ENCODE peak calls at places on chromosomes 2 and 18, in six cellular contexts. W is tibial artery, H is stomach, C is adipocyte, B is right atrium auricular region, A is NT2/D1. I is an unnamed sample. For H3K4me1, the result is how much of the 10 kb centered on the place peaks cover.

GRCh38 chr2:104597942-104598341 is 256.0 kb upstream of the POU3F3 start:
- DNase-seq in W (no peak), H (no peak), C (no peak), B (no peak), A (peak), I (no peak)

GRCh38 chr2:175630319-175631246 is 371.5 kb downstream of the LNPK start:
- DNase-seq in W (no peak), H (no peak), C (no peak), B (no peak), A (no peak), I (no peak)

GRCh38 chr2:109382946-109383345 is 230.8 kb downstream of the SEPTIN10 start:
- DNase-seq in W (peak), H (peak), C (peak), B (peak), A (no peak), I (peak)

GRCh38 chr2:198387677-198388076 is 583.3 kb downstream of the PLCL1 start:
- DNase-seq in W (no peak), H (no peak), C (no peak), B (no peak), A (no peak), I (no peak)

GRCh38 chr2:231344851-231345250 is 50.7 kb upstream of the B3GNT7 start:
- DNase-seq in W (no peak), H (no peak), C (no peak), B (no peak), A (no peak), I (no peak)

GRCh38 chr2:118269408-118270051 is 181.3 kb downstream of the INSIG2 start:
- DNase-seq in W (no peak), H (no peak), C (no peak), B (no peak), A (no peak), I (no peak)

GRCh38 chr2:201775326-201775725 is 5.4 kb downstream of the ALS2 start:
- DNase-seq in W (no peak), H (no peak), C (no peak), B (no peak), A (no peak), I (no peak)

GRCh38 chr2:222311321-222311977 is 12.7 kb upstream of the PAX3 start:
- DNase-seq in W (no peak), H (no peak), C (no peak), B (no peak), A (no peak), I (no peak)

GRCh38 chr2:240137596-240138274 is 1.6 kb upstream of the COPS9 start:
- DNase-seq in W (peak), H (no peak), C (no peak), B (no peak), A (no peak), I (no peak)

GRCh38 chr2:55010915-55011314 is 39.3 kb downstream of the RTN4 start:
- DNase-seq in W (peak), H (no peak), C (peak), B (no peak), A (no peak), I (peak)

GRCh38 chr2:240219208-240219890 is 78.9 kb upstream of the OTOS start:
- DNase-seq in W (peak), H (peak), C (no peak), B (no peak), A (no peak), I (no peak)

GRCh38 chr2:159549234-159549633 is 67.1 kb downstream of the BAZ2B start:
- DNase-seq in W (no peak), H (no peak), C (no peak), B (no peak), A (no peak), I (no peak)

GRCh38 chr2:150389487-150389886 is 98.0 kb downstream of the RND3 start:
- DNase-seq in W (no peak), H (no peak), C (peak), B (no peak), A (no peak), I (no peak)

GRCh38 chr2:205605638-205606304 is 76.5 kb upstream of the NRP2 start:
- DNase-seq in W (no peak), H (no peak), C (no peak), B (no peak), A (no peak), I (no peak)

GRCh38 chr2:7899241-7899640 is 782.6 kb upstream of the ID2 start:
- DNase-seq in W (no peak), H (no peak), C (no peak), B (no peak), A (no peak), I (no peak)

GRCh38 chr18:12861637-12862036 is 22.4 kb downstream of the PTPN2 start:
- DNase-seq in W (no peak), H (no peak), C (no peak), B (no peak), A (no peak), I (no peak)

GRCh38 chr2:68739261-68740183 is 4.9 kb downstream of the ARHGAP25 start:
- DNase-seq in W (no peak), H (no peak), C (no peak), B (peak), A (no peak), I (no peak)

GRCh38 chr18:49921278-49922037 is 108.1 kb upstream of the ACAA2 start:
- DNase-seq in W (no peak), H (no peak), C (peak), B (no peak), A (no peak), I (no peak)

GRCh38 chr2:157283468-157283867 is 26.0 kb downstream of the GALNT5 start:
- DNase-seq in W (no peak), H (peak), C (no peak), B (no peak), A (no peak), I (no peak)

GRCh38 chr2:214004463-214004862 is 406.4 kb upstream of the VWC2L start:
- DNase-seq in W (no peak), H (no peak), C (no peak), B (no peak), A (no peak), I (no peak)

GRCh38 chr2:26477911-26478253 is at the start of gene OTOF:
- DNase-seq in W (peak), H (no peak), C (peak), B (peak), A (no peak), I (no peak)

GRCh38 chr18:48933578-48934399 is 17.0 kb downstream of the SMAD7 start:
- DNase-seq in W (no peak), H (peak), C (no peak), B (no peak), A (no peak), I (no peak)

GRCh38 chr18:11167778-11168177 is 18.4 kb upstream of the PIEZO2 start:
- DNase-seq in W (no peak), H (no peak), C (peak), B (no peak), A (no peak), I (no peak)

GRCh38 chr2:64262816-64263215 is 118.6 kb upstream of the PELI1 start:
- DNase-seq in W (no peak), H (no peak), C (no peak), B (no peak), A (no peak), I (no peak)

GRCh38 chr2:191678437-191679110 is 638 bp downstream of the NABP1 start:
- DNase-seq in W (peak), H (peak), C (peak), B (no peak), A (no peak), I (peak)

GRCh38 chr2:239991689-239992314 is 33.3 kb downstream of the NDUFA10 start:
- DNase-seq in W (no peak), H (no peak), C (peak), B (no peak), A (peak), I (no peak)

GRCh38 chr2:65278450-65279030 is 50.9 kb downstream of the ACTR2 start:
- DNase-seq in W (no peak), H (no peak), C (no peak), B (peak), A (no peak), I (no peak)

GRCh38 chr18:30908381-30908780 is 134.2 kb downstream of the DSC3 start:
- DNase-seq in W (no peak), H (no peak), C (no peak), B (no peak), A (no peak), I (no peak)

GRCh38 chr2:240396623-240397541 is 38.6 kb upstream of the GPC1 start:
- DNase-seq in W (peak), H (no peak), C (no peak), B (no peak), A (no peak), I (no peak)

GRCh38 chr2:176648691-176649297 is 379.6 kb downstream of the MTX2 start:
- DNase-seq in W (no peak), H (no peak), C (no peak), B (no peak), A (no peak), I (no peak)

GRCh38 chr2:127624321-127625145 is 21.4 kb upstream of the GPR17 start:
- DNase-seq in W (no peak), H (no peak), C (no peak), B (no peak), A (no peak), I (no peak)

GRCh38 chr2:208256192-208256782 is 1.4 kb upstream of the IDH1 start:
- DNase-seq in W (no peak), H (no peak), C (no peak), B (no peak), A (no peak), I (no peak)

GRCh38 chr2:135744761-135745314 is 3.2 kb downstream of the UBXN4 start:
- DNase-seq in W (no peak), H (no peak), C (peak), B (no peak), A (peak), I (no peak)

GRCh38 chr2:45190481-45190880 is 181.2 kb upstream of the SIX2 start:
- DNase-seq in W (no peak), H (no peak), C (no peak), B (no peak), A (no peak), I (no peak)

GRCh38 chr2:113895819-113896563 is 6.1 kb downstream of the ACTR3 start:
- DNase-seq in W (no peak), H (no peak), C (no peak), B (no peak), A (no peak), I (no peak)

GRCh38 chr2:113894156-113894743 is 4.4 kb downstream of the ACTR3 start:
- DNase-seq in W (no peak), H (no peak), C (peak), B (no peak), A (no peak), I (no peak)

GRCh38 chr2:113895301-113895700 is 5.4 kb downstream of the ACTR3 start:
- DNase-seq in W (no peak), H (no peak), C (no peak), B (no peak), A (no peak), I (no peak)

GRCh38 chr2:113899166-113899565 is 9.3 kb downstream of the ACTR3 start:
- DNase-seq in W (no peak), H (no peak), C (no peak), B (no peak), A (no peak), I (no peak)

GRCh38 chr2:113896791-113897190 is 6.9 kb downstream of the ACTR3 start:
- DNase-seq in W (no peak), H (no peak), C (peak), B (no peak), A (no peak), I (no peak)
- H3K4me1 ChIP-seq in W (half or more), H (half or more), C (half or more), B (under half), A (under half), I (under half)

GRCh38 chr2:197256021-197256420 is 54.6 kb downstream of the ANKRD44 start:
- DNase-seq in W (no peak), H (no peak), C (no peak), B (no peak), A (no peak), I (no peak)

GRCh38 chr2:197258580-197258979 is 52.0 kb downstream of the ANKRD44 start:
- DNase-seq in W (no peak), H (no peak), C (no peak), B (no peak), A (no peak), I (no peak)

GRCh38 chr2:197256771-197257170 is 53.8 kb downstream of the ANKRD44 start:
- DNase-seq in W (no peak), H (no peak), C (no peak), B (no peak), A (no peak), I (no peak)

GRCh38 chr2:197254776-197255521 is 55.6 kb downstream of the ANKRD44 start:
- DNase-seq in W (no peak), H (no peak), C (no peak), B (no peak), A (no peak), I (no peak)

DNA sequence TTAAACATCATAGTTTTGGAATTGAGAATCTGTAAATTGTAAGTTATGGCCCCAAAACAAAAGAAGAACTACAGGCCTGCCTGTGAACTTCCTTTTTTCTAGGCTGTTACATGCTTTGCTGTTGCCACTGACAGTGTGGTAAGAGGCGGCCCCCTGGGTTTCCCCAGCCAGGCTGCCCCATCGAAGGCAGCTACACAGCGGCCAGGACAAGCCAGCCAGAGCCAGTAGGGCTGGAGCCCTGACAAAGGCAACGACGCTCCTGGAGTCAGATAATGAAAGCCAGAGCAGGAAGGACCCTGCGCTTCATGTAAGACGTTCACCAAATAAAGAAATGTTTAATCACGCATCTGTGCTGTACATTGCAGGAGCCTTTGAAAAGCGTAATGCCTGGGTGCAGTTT is 55.0 kb downstream of the ANKRD44 start:
- DNase-seq in W (peak), H (peak), C (peak), B (peak), A (no peak), I (peak)
- H3K4me3 ChIP-seq in W (no peak), H (no peak), C (peak), B (no peak), A (no peak), I (no peak)

GRCh38 chr2:120347387-120348010 is 1.6 kb downstream of the INHBB start:
- DNase-seq in W (no peak), H (no peak), C (peak), B (no peak), A (no peak), I (no peak)

GRCh38 chr2:120350125-120350524 is 4.2 kb downstream of the INHBB start:
- DNase-seq in W (no peak), H (no peak), C (no peak), B (no peak), A (no peak), I (no peak)

GRCh38 chr2:120349125-120349921 is 3.4 kb downstream of the INHBB start:
- DNase-seq in W (no peak), H (no peak), C (no peak), B (no peak), A (no peak), I (no peak)

GRCh38 chr2:120346667-120347358 is 877 bp downstream of the INHBB start:
- DNase-seq in W (no peak), H (no peak), C (peak), B (no peak), A (no peak), I (no peak)

DNA sequence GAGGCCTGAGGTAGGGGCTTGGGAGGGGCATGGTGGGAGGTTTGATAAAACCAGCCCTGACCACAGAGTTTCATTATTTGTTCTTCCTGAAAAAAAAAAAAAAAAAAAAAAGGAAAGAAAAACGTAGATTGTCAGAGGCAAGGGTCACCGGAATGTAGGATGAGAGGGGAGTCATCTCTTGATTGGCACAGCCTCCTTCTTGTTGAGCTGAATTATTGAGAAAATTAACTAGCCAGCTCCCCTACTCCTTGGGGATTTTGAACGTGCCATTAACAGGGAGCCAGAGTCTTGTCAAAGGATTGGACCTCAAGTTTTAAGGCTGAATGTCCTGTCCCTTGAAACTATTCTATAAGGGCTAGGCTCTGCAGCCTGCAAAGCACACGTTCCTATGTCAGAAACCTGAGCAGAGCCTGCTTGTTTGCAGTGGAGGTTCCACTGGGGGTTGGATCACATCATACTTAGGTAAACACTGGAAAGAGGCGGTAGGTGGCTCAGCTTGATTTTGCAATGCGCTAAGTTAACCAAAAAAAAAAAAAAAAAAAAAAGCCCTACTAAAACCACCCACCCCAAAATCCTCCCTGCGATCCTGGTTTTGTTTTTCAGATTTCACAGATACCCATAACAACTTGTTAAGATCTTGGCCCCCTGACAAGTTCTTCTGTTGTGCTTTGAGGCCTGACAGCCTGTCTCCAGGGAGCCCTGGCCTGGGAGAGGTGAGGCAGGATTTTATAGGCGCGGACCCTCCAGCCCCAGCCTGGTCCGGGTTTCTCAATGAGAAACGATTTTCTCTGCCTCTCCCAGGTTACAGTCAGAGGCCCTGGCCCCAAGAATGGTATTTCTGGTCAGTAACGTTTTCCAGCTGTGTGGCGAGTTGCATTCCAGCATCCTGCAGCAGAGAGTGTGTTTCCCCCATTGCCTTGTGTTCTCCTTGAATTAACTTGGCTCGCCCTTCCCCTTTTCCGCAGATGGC is 2.5 kb downstream of the INHBB start:
- DNase-seq in W (no peak), H (no peak), C (peak), B (no peak), A (no peak), I (peak)
- H3K4me1 ChIP-seq in W (under half), H (under half), C (under half), B (under half), A (under half), I (under half)

DNA sequence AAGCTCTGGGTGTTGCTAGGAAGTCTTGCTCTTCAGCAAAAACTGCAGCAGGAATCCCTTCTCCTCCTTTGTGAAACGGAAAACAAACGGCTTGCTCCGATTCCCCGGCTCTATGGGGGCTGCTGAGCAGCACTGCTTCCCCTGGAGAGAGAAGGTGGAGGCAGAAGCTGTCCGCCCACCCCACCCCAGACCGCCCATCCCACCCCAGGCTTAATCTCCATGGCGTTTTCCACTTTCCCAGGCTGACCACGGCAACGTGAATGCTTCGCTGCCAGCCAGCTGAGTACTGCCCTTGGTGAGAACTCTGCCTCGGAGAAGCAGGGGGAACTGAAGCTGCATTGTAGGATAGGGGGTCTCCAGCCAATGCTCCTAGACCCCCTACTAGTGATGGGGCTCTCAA is 139.2 kb downstream of the BCL2 start:
- DNase-seq in W (no peak), H (no peak), C (no peak), B (no peak), A (no peak), I (no peak)
- H3K4me3 ChIP-seq in W (peak), H (no peak), C (no peak), B (no peak), A (no peak), I (no peak)

DNA sequence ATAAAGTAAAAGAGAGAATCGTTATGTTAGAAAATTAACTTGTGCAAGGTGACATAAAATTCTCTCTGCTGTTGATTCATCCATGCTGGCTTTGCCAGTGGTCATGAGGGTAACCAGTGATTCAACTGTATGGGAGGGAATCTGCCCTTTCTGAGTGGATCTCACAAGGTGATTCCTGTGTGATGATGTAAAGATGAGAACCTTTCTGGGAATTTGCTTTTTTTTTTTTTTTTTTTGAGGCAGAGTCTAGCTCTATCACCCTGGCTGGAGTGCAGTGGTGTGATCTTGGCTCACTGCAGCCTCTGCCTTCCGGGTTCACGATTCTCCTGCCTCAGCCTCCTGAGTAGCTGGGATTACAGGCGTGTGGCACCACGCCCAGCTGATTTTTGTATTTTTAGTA is 23.3 kb downstream of the RAB31 start:
- DNase-seq in W (no peak), H (no peak), C (peak), B (peak), A (no peak), I (no peak)
- H3K4me1 ChIP-seq in W (under half), H (under half), C (under half), B (under half), A (under half), I (under half)

GRCh38 chr2:236168110-236169067 is at the start of gene GBX2:
- DNase-seq in W (no peak), H (no peak), C (peak), B (no peak), A (no peak), I (no peak)
- H3K4me3 ChIP-seq in W (peak), H (peak), C (peak), B (peak), A (peak), I (peak)

DNA sequence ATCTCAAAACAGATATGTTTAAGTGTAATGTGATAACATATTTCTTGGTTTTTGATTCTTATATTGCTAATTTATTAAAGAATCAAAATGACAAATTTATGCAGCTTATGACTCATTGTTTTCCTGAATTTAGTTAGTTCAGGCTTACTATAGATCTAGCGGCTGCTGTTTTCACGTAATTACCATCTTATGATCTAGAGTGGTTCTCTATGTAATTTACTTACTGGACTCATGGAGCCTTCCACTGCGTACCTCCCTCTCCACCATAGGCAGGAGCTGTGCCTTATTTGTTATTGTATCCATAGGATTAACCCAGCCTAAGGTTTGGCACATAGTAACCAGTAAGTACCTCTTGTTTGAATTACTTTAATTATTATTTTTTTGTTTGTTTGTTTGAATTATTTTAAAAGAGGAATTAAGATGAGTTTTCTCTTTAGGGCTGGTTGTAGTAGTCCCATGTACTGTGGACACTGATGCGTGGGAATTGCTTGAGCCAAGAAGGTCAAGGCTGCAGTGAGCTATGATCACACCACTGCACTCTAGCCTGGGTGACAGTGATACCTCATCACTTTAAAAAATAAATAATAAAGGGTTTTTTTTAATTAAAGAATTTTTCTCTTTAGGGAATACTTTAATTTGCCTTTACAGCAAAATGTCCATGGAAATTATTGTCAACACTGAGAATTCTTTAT is 165.5 kb downstream of the PHLPP1 start:
- DNase-seq in W (no peak), H (no peak), C (no peak), B (no peak), A (no peak), I (no peak)
- H3K4me1 ChIP-seq in W (under half), H (under half), C (under half), B (under half), A (under half), I (under half)

I was measured in lung.